ENCODE peak calls at places on chromosomes 13 and 19, in five cellular contexts. F is foreskin fibroblast; I is astrocyte of the spinal cord; C is CD8-positive, alpha-beta T cell; V is IMR-90. D is an unnamed sample.

GRCh38 chr19:574658-575526 is 2.5 kb downstream of the BSG start:
- DNase-seq in F (peak; percentile 41), I (peak; percentile 44), C (no peak), V (peak; percentile 59), D (peak; percentile 76)

GRCh38 chr19:53801257-53801656 is 22.9 kb downstream of the NLRP12 start:
- DNase-seq in F (no peak), I (no peak), C (no peak), V (no peak), D (no peak)

GRCh38 chr13:91292630-91293221 is 54.8 kb upstream of the MIR17HG start:
- DNase-seq in F (no peak), I (no peak), C (no peak), V (no peak), D (no peak)

GRCh38 chr19:5193192-5193591 is 147.4 kb downstream of the PTPRS start:
- DNase-seq in F (no peak), I (no peak), C (no peak), V (no peak), D (no peak)

GRCh38 chr19:55305491-55305890 is 19.6 kb downstream of the TMEM150B start:
- DNase-seq in F (no peak), I (no peak), C (peak; percentile 56), V (no peak), D (peak; percentile 45)

GRCh38 chr19:3336680-3337523 is 29.5 kb upstream of the NFIC start:
- DNase-seq in F (peak; percentile 81), I (peak; percentile 75), C (no peak), V (peak; percentile 48), D (peak; percentile 60)

GRCh38 chr19:33273065-33273736 is 29.1 kb downstream of the CEBPA start:
- DNase-seq in F (no peak), I (no peak), C (no peak), V (no peak), D (no peak)

GRCh38 chr13:31100721-31101120 is 61.0 kb downstream of the HSPH1 start:
- DNase-seq in F (no peak), I (no peak), C (no peak), V (no peak), D (no peak)

GRCh38 chr19:963401-964022 is 20.6 kb upstream of the WDR18 start:
- DNase-seq in F (no peak), I (no peak), C (no peak), V (no peak), D (no peak)

GRCh38 chr13:35465345-35465744 is 11.1 kb downstream of the MAB21L1 start:
- DNase-seq in F (no peak), I (no peak), C (no peak), V (no peak), D (no peak)

GRCh38 chr13:110231348-110232047 is 75.5 kb downstream of the COL4A1 start:
- DNase-seq in F (no peak), I (no peak), C (no peak), V (no peak), D (no peak)

GRCh38 chr13:72258340-72258981 is 391.5 kb upstream of the DACH1 start:
- DNase-seq in F (no peak), I (no peak), C (no peak), V (no peak), D (no peak)

GRCh38 chr19:56317749-56318148 is 3.1 kb upstream of the ZSCAN5A start:
- DNase-seq in F (no peak), I (no peak), C (no peak), V (no peak), D (no peak)

GRCh38 chr19:42548545-42548944 is 20.3 kb upstream of the CEACAM1 start:
- DNase-seq in F (no peak), I (no peak), C (no peak), V (no peak), D (no peak)

GRCh38 chr19:47226426-47227346 is 4.3 kb downstream of the BBC3 start:
- DNase-seq in F (peak; percentile 80), I (peak; percentile 49), C (peak; percentile 36), V (peak; percentile 67), D (peak; percentile 74)

GRCh38 chr13:30421093-30422055 is 919 bp upstream of the UBE2L5 start:
- DNase-seq in F (peak; percentile 84), I (peak; percentile 89), C (peak; percentile 29), V (peak; percentile 80), D (peak; percentile 78)

GRCh38 chr19:46861691-46862503 is 1.1 kb downstream of the ARHGAP35 start:
- DNase-seq in F (no peak), I (peak; percentile 23), C (no peak), V (no peak), D (no peak)

GRCh38 chr19:37007587-37008220 is 70.5 kb upstream of the ZNF420 start:
- DNase-seq in F (peak; percentile 2), I (peak; percentile 62), C (peak; percentile 17), V (no peak), D (peak; percentile 64)

GRCh38 chr13:75763511-75763910 is 127.4 kb downstream of the LMO7 start:
- DNase-seq in F (no peak), I (no peak), C (no peak), V (no peak), D (no peak)

GRCh38 chr13:75762967-75763366 is 126.8 kb downstream of the LMO7 start:
- DNase-seq in F (no peak), I (no peak), C (no peak), V (no peak), D (no peak)

GRCh38 chr13:75761373-75761772 is 125.2 kb downstream of the LMO7 start:
- DNase-seq in F (no peak), I (no peak), C (no peak), V (no peak), D (peak; percentile 49)

GRCh38 chr13:75760182-75760981 is 124.3 kb downstream of the LMO7 start:
- DNase-seq in F (no peak), I (no peak), C (peak; percentile 10), V (peak; percentile 33), D (peak; percentile 45)

DNA sequence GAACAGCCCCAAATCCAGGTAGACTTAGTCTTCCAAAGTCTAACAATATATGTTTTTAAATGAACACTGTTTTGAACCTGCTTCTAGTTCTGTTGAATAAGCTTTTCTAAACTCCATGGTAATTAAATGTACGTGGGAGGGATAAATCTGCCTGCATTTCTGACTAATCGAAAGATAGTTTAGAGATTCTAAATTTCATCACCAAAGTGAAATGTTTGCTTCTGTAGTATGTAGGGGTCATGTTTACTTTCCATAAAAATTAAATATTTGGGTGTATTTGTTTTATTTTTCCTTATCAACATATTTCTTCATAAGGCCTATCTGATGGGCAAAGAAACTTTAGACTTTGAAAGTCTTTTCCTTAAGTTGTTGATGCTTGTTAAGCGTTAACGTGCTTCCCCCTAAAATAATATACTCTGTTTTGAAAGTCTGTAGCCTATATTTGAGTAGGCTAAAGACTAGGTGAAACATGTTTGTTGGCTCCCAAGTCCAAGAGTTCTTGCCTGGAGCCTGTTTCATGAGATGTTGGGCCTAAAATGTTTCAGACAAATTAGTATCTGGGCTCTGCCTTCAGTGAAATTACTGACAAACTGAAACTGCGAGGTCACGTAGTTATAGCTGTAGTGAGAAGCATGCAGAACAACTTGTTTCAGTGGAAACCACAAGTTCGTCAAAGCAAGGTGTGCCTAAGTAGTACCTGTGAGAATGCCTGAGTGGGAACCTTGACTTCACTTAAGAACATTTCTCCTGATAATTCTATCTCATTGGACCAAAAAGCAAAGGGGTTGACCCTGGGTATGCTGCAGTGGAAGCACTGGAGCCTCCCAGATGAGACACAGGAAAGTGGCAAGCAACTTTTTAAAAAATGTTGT is 126.2 kb downstream of the LMO7 start:
- DNase-seq in F (no peak), I (no peak), C (peak; percentile 20), V (peak; percentile 63), D (peak; percentile 58)
- H3K4me3 ChIP-seq in F (no peak overlapping the region), I (no peak overlapping the region), C (peak overlapping the region; percentile 29), V (no peak overlapping the region), D (no peak overlapping the region)

GRCh38 chr19:48713041-48713863 is 6.3 kb downstream of the MAMSTR start:
- DNase-seq in F (no peak), I (no peak), C (no peak), V (peak; percentile 31), D (peak; percentile 63)
- TF ChIP-seq CTCF in F (peak; percentile 27), I (peak; percentile 41), C (peak; percentile 28), V (peak; percentile 30), D (peak; percentile 56)

GRCh38 chr13:20119960-20120359 is 40.9 kb downstream of the GJA3 start:
- DNase-seq in F (no peak), I (no peak), C (no peak), V (no peak), D (no peak)
- H3K4me3 ChIP-seq in F (peak overlapping the region; percentile 23), I (no peak overlapping the region), C (no peak overlapping the region), V (no peak overlapping the region), D (no peak overlapping the region)

GRCh38 chr19:40570313-40571004 is 6.2 kb upstream of the SHKBP1 start:
- DNase-seq in F (peak; percentile 100), I (peak; percentile 100), C (peak; percentile 94), V (peak; percentile 100), D (peak; percentile 100)
- TF ChIP-seq CTCF in F (no peak), I (no peak), C (no peak), V (no peak), D (peak; percentile 60)

GRCh38 chr13:52650731-52651130 is 1.9 kb upstream of the SUGT1 start:
- DNase-seq in F (no peak), I (no peak), C (no peak), V (no peak), D (no peak)

GRCh38 chr13:52646967-52647366 is 4.7 kb downstream of the HNRNPA1L2 start:
- DNase-seq in F (no peak), I (no peak), C (no peak), V (no peak), D (no peak)

GRCh38 chr13:52651880-52652169 is 811 bp upstream of the SUGT1 start:
- DNase-seq in F (no peak), I (no peak), C (no peak), V (no peak), D (no peak)

GRCh38 chr13:52652980-52653303 is 306 bp downstream of the SUGT1 start:
- DNase-seq in F (no peak), I (no peak), C (no peak), V (no peak), D (no peak)

DNA sequence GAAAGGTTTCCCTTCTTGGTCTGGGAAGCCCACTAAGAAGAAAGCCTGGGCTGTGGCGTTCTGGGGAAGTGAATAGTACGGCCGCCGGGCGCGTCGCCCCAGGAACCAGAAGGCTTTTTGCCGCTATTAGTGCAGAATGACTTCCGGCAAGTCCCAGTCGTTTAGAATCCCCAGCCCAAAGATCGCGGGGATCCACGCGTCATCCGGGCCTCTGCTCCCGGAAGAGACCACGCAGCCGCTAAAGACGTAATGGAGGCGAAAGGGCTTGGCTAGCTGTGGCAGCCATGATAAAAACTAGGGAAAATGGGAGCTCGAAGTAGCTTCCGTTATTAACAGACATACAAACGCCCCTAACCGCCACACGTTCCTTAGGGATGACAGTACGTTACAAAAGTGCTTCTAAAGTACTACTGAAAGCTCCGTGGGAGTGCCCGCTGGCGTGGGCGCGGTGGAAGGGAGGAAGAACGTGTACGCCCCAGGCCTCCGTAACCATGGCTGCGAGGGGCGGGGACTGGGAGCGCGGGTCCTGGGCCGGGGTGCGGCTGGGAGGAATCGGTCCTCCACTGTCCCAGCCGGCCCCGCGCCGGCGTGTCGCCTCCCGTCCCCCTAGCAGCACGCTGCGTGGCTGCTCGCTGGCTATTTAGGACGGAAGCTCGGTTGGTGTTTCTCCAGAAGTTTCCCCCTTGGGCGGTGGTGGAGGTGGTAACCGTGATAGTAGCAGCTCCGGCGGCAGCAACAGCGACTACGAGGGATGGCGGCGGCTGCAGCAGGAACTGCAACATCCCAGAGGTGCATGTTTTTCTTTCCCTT is at the start of gene SUGT1:
- DNase-seq in F (peak; percentile 98), I (peak; percentile 99), C (peak; percentile 94), V (peak; percentile 97), D (peak; percentile 99)
- H3K4me3 ChIP-seq in F (peak within 1 kb of the TSS; percentile 84), I (peak within 1 kb of the TSS; percentile 91), C (peak within 1 kb of the TSS; percentile 87), V (peak within 1 kb of the TSS; percentile 93), D (peak within 1 kb of the TSS; percentile 95)